ENCODE peak calls at places on chromosomes 7 and 10, in five cellular contexts. W is ACHN; E is stimulated activated CD8-positive, alpha-beta memory T cell treated with anti-CD3 and anti-CD28 coated beads, Interleukin-4, amount 100 ng/mL, for 1 hour; L is BJ; S is A172. V is an unnamed sample.

GRCh38 chr7:99143853-99144672 is at the start of gene SMURF1:
- DNase-seq in W (peak), E (peak), L (no peak), S (peak), V (no peak)

GRCh38 chr7:155230169-155230593 is 67.5 kb upstream of the INSIG1 start:
- DNase-seq in W (peak), E (no peak), L (peak), S (peak), V (peak)

GRCh38 chr7:38199782-38200181 is 21.7 kb downstream of the STARD3NL start:
- DNase-seq in W (no peak), E (no peak), L (no peak), S (no peak), V (no peak)

GRCh38 chr10:48885376-48885775 is 54.3 kb downstream of the LRRC18 start:
- DNase-seq in W (peak), E (no peak), L (no peak), S (peak), V (no peak)

GRCh38 chr10:52031771-52032170 is 282.3 kb upstream of the DKK1 start:
- DNase-seq in W (no peak), E (no peak), L (no peak), S (no peak), V (no peak)

GRCh38 chr7:107697246-107698044 is 36.8 kb downstream of the SLC26A4 start:
- DNase-seq in W (no peak), E (no peak), L (no peak), S (no peak), V (no peak)

GRCh38 chr10:102412293-102412692 is 6.3 kb downstream of the PSD start:
- DNase-seq in W (no peak), E (no peak), L (no peak), S (no peak), V (no peak)

GRCh38 chr10:66257801-66258200 is 668.0 kb upstream of the LRRTM3 start:
- DNase-seq in W (no peak), E (no peak), L (no peak), S (no peak), V (no peak)

GRCh38 chr7:50633414-50633710 is 68.2 kb upstream of the DDC start:
- DNase-seq in W (no peak), E (no peak), L (no peak), S (no peak), V (no peak)

GRCh38 chr10:120328647-120329046 is 128.4 kb upstream of the PLPP4 start:
- DNase-seq in W (no peak), E (no peak), L (no peak), S (no peak), V (no peak)

GRCh38 chr7:157656195-157656769 is 319.5 kb downstream of the DNAJB6 start:
- DNase-seq in W (no peak), E (no peak), L (no peak), S (no peak), V (no peak)

GRCh38 chr7:16078076-16078952 is 343.0 kb downstream of the CRPPA start:
- DNase-seq in W (peak), E (no peak), L (no peak), S (peak), V (peak)

GRCh38 chr10:42876476-42876875 is 93.9 kb downstream of the BMS1 start:
- DNase-seq in W (no peak), E (no peak), L (no peak), S (no peak), V (no peak)

GRCh38 chr10:122054046-122055025 is 65.4 kb downstream of the TACC2 start:
- DNase-seq in W (peak), E (no peak), L (no peak), S (no peak), V (no peak)

GRCh38 chr7:102859799-102860125 is 53.0 kb upstream of the LRRC17 start:
- DNase-seq in W (no peak), E (no peak), L (no peak), S (no peak), V (no peak)

GRCh38 chr10:43965918-43966570 is 317.4 kb upstream of the ZNF32 start:
- DNase-seq in W (no peak), E (no peak), L (no peak), S (no peak), V (no peak)